ENCODE peak calls at places on chromosome 7, in four cellular contexts. S, I, Y and R are unnamed samples.

GRCh38 chr7:112143567-112143966 is 62.6 kb downstream of the DOCK4 start:
- DNase-seq in S (no peak), I (peak), Y (no peak), R (no peak)

GRCh38 chr7:131692131-131692960 is 135.9 kb upstream of the PODXL start:
- DNase-seq in S (peak), I (peak), Y (no peak), R (no peak)

GRCh38 chr7:117085769-117086463 is 132.6 kb downstream of the ST7 start:
- DNase-seq in S (no peak), I (peak), Y (no peak), R (no peak)

GRCh38 chr7:8982338-8982994 is 549.1 kb downstream of the NXPH1 start:
- DNase-seq in S (no peak), I (no peak), Y (no peak), R (no peak)

GRCh38 chr7:30179016-30179436 is 44.2 kb downstream of the MTURN start:
- DNase-seq in S (no peak), I (no peak), Y (no peak), R (no peak)

GRCh38 chr7:11341285-11341944 is 367.7 kb downstream of the PHF14 start:
- DNase-seq in S (no peak), I (peak), Y (no peak), R (no peak)

GRCh38 chr7:153886506-153887391 is 165.4 kb upstream of the DPP6 start:
- DNase-seq in S (no peak), I (no peak), Y (peak), R (peak)

GRCh38 chr7:113698556-113699220 is 220.1 kb downstream of the PPP1R3A start:
- DNase-seq in S (no peak), I (peak), Y (no peak), R (no peak)

GRCh38 chr7:85185355-85186082 is 1.3 kb downstream of the SEMA3D start:
- DNase-seq in S (peak), I (peak), Y (peak), R (peak)

GRCh38 chr7:105705427-105705826 is 124.1 kb upstream of the EFCAB10 start:
- DNase-seq in S (no peak), I (no peak), Y (no peak), R (no peak)

GRCh38 chr7:154854836-154855235 is 148.1 kb downstream of the PAXIP1 start:
- DNase-seq in S (no peak), I (no peak), Y (peak), R (no peak)

GRCh38 chr7:133815677-133816210 is 311.4 kb upstream of the LRGUK start:
- DNase-seq in S (no peak), I (peak), Y (no peak), R (no peak)

GRCh38 chr7:50962962-50963374 is 180.3 kb upstream of the GRB10 start:
- DNase-seq in S (peak), I (peak), Y (peak), R (no peak)

GRCh38 chr7:30682131-30683083 is at the start of gene CRHR2:
- DNase-seq in S (no peak), I (no peak), Y (no peak), R (no peak)

GRCh38 chr7:98464558-98464940 is 63.7 kb upstream of the BAIAP2L1 start:
- DNase-seq in S (no peak), I (no peak), Y (no peak), R (no peak)

GRCh38 chr7:11193131-11193867 is 219.6 kb downstream of the PHF14 start:
- DNase-seq in S (no peak), I (peak), Y (no peak), R (no peak)

GRCh38 chr7:99876491-99876890 is 342 bp downstream of the OR2AE1 start:
- DNase-seq in S (no peak), I (no peak), Y (no peak), R (no peak)

GRCh38 chr7:95917622-95918021 is 145.3 kb downstream of the DYNC1I1 start:
- DNase-seq in S (no peak), I (no peak), Y (no peak), R (no peak)

GRCh38 chr7:12570529-12571461 is at the start of gene SCIN:
- DNase-seq in S (peak), I (peak), Y (peak), R (no peak)

GRCh38 chr7:7989985-7990761 is 21.6 kb downstream of the GLCCI1 start:
- DNase-seq in S (no peak), I (no peak), Y (no peak), R (no peak)

GRCh38 chr7:81470724-81471379 is 299.0 kb downstream of the HGF start:
- DNase-seq in S (no peak), I (no peak), Y (no peak), R (no peak)

GRCh38 chr7:156969972-156970420 is 20.5 kb downstream of the NOM1 start:
- DNase-seq in S (no peak), I (peak), Y (no peak), R (no peak)
- TF ChIP-seq CTCF in S (no peak), I (peak), Y (peak), R (peak)

GRCh38 chr7:151431281-151431767 is 8.6 kb downstream of the CRYGN start:
- DNase-seq in S (no peak), I (no peak), Y (peak), R (no peak)

GRCh38 chr7:151430391-151431205 is 9.3 kb downstream of the CRYGN start:
- DNase-seq in S (no peak), I (no peak), Y (peak), R (no peak)

GRCh38 chr7:151429232-151429554 is 10.7 kb downstream of the CRYGN start:
- DNase-seq in S (no peak), I (no peak), Y (peak), R (no peak)

GRCh38 chr7:151428393-151429231 is 11.3 kb downstream of the CRYGN start:
- DNase-seq in S (no peak), I (peak), Y (peak), R (no peak)

GRCh38 chr7:151429555-151430331 is 10.2 kb downstream of the CRYGN start:
- DNase-seq in S (no peak), I (peak), Y (peak), R (no peak)
- TF ChIP-seq CTCF in S (no peak), I (no peak), Y (no peak), R (no peak)

GRCh38 chr7:66114743-66115727 is at the start of gene CRCP:
- DNase-seq in S (peak), I (peak), Y (peak), R (peak)
- TF ChIP-seq CTCF in S (no peak), I (peak), Y (peak), R (peak)

DNA sequence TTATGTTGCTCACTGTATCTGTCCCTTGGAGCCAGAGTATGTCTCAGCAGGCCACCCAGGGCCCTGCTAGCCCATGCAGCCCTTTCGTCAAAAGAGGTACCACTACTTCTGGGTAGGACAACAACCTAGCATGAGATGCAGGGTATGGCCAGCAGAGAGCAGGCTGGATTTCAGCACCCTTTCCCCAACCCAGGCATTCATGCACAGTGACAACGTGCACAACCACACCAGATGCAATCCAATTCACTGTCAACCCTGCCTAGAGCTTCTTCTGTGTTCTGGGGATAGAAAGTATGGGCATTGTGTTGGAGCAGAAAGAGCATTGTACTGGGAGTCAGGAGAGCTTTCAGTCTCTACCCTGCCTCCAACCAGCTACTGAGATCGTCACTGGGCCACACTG is 37.9 kb downstream of the JAZF1 start:
- DNase-seq in S (no peak), I (no peak), Y (no peak), R (no peak)
- TF ChIP-seq CTCF in S (no peak), I (no peak), Y (no peak), R (no peak)

DNA sequence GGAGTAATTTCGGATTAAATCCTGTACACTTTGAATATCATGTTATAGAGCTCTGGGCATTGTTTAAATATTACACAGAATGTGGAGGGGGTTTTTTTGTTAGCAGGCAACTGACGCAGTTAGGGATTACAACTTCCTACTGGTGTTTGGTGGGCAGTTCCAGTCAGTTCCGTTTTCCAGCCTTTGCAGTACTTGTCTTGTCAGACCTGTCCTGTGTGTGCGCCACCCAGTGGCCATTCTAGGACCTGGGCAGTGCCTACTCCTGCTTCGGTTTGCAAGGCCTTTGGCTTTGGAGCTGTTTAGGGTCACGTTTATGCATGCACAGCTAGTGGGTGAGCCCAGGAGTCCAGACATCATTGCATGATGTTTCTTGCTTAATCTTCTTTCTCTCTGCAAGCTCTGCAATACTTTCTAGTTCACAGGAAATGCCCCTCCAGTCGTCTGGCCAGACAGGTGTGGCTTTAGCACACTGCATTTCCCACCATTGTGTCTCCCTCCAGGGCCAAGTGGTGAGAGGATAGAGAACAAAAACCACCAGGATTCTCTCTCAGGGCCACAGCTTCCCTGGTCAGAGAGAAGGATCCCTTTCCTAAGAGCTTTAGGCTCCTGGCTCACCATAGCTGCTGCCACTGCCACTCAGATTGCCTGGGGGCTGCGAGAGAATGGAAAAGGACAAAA is 96.5 kb upstream of the TARP start:
- DNase-seq in S (peak), I (peak), Y (peak), R (no peak)
- TF ChIP-seq CTCF in S (peak), I (peak), Y (peak), R (peak)